ENCODE peak calls at places on chromosomes 16 and 17, in five cellular contexts. M, Y, V, J and X are unnamed samples.

GRCh38 chr17:67559381-67559966 is 158.3 kb upstream of the NOL11 start:
- DNase-seq in M (no peak), Y (peak; percentile 54), V (no peak), J (no peak), X (no peak)

GRCh38 chr16:2170080-2170479 is 14.5 kb downstream of the TRAF7 start:
- DNase-seq in M (no peak), Y (no peak), V (peak; percentile 95), J (no peak), X (no peak)

GRCh38 chr17:1535737-1536136 is 19.3 kb upstream of the INPP5K start:
- DNase-seq in M (no peak), Y (no peak), V (no peak), J (no peak), X (no peak)

GRCh38 chr17:75348386-75349012 is 57.0 kb downstream of the GRB2 start:
- DNase-seq in M (no peak), Y (no peak), V (no peak), J (no peak), X (no peak)

GRCh38 chr16:77657016-77657415 is 65.3 kb upstream of the NUDT7 start:
- DNase-seq in M (peak; percentile 35), Y (peak; percentile 92), V (no peak), J (no peak), X (no peak)

GRCh38 chr17:7313890-7314718 is 1.1 kb downstream of the GPS2 start:
- DNase-seq in M (no peak), Y (peak; percentile 67), V (no peak), J (no peak), X (no peak)

GRCh38 chr16:10594312-10594950 is 14.0 kb upstream of the EMP2 start:
- DNase-seq in M (no peak), Y (no peak), V (no peak), J (no peak), X (no peak)

GRCh38 chr17:3469529-3469928 is 2.1 kb downstream of the SPATA22 start:
- DNase-seq in M (no peak), Y (no peak), V (no peak), J (no peak), X (no peak)

GRCh38 chr17:27423651-27424050 is 32.6 kb upstream of the KSR1 start:
- DNase-seq in M (no peak), Y (no peak), V (no peak), J (no peak), X (no peak)

GRCh38 chr17:61426482-61427304 is 25.5 kb upstream of the TBX4 start:
- DNase-seq in M (no peak), Y (no peak), V (no peak), J (no peak), X (no peak)

GRCh38 chr16:18834873-18835272 is 33.5 kb upstream of the ARL6IP1 start:
- DNase-seq in M (no peak), Y (no peak), V (no peak), J (no peak), X (no peak)

GRCh38 chr17:2406903-2407790 is 6.3 kb upstream of the MNT start:
- DNase-seq in M (peak; percentile 79), Y (no peak), V (peak; percentile 84), J (peak; percentile 94), X (no peak)

GRCh38 chr16:82152641-82153094 is 17.4 kb downstream of the MPHOSPH6 start:
- DNase-seq in M (no peak), Y (peak; percentile 28), V (no peak), J (no peak), X (no peak)

GRCh38 chr17:75571197-75571884 is 16.3 kb upstream of the MYO15B start:
- DNase-seq in M (peak; percentile 21), Y (no peak), V (peak; percentile 21), J (no peak), X (peak; percentile 38)

GRCh38 chr16:31875112-31875803 is 1.7 kb downstream of the ZNF267 start:
- DNase-seq in M (peak; percentile 54), Y (peak; percentile 15), V (peak; percentile 26), J (peak; percentile 62), X (no peak)

GRCh38 chr16:86519649-86520316 is 9.5 kb downstream of the FOXF1 start:
- DNase-seq in M (peak; percentile 59), Y (peak; percentile 60), V (peak; percentile 65), J (peak; percentile 87), X (peak; percentile 31)

GRCh38 chr16:85514601-85515318 is 98.4 kb upstream of the GSE1 start:
- DNase-seq in M (peak; percentile 92), Y (peak; percentile 74), V (no peak), J (peak; percentile 95), X (no peak)

GRCh38 chr17:80866050-80866793 is 125.4 kb upstream of the CHMP6 start:
- DNase-seq in M (peak; percentile 71), Y (peak; percentile 62), V (peak; percentile 84), J (peak; percentile 77), X (peak; percentile 28)

GRCh38 chr17:19457830-19458271 is 46.8 kb downstream of the RNF112 start:
- DNase-seq in M (no peak), Y (peak; percentile 94), V (no peak), J (no peak), X (no peak)

GRCh38 chr16:68700120-68700519 is 37.0 kb upstream of the CDH1 start:
- DNase-seq in M (peak; percentile 55), Y (no peak), V (peak; percentile 47), J (peak; percentile 56), X (no peak)

GRCh38 chr16:9192746-9193145 is 101.3 kb downstream of the HAPSTR1 start:
- DNase-seq in M (no peak), Y (peak; percentile 56), V (no peak), J (no peak), X (no peak)

GRCh38 chr16:709651-710499 is 4.3 kb upstream of the FBXL16 start:
- DNase-seq in M (peak; percentile 85), Y (peak; percentile 89), V (no peak), J (peak; percentile 52), X (no peak)

GRCh38 chr17:30413109-30413508 is 34.4 kb downstream of the CPD start:
- DNase-seq in M (no peak), Y (no peak), V (peak; percentile 22), J (no peak), X (no peak)

GRCh38 chr16:79756571-79756970 is 156.0 kb upstream of the MAF start:
- DNase-seq in M (no peak), Y (no peak), V (no peak), J (no peak), X (no peak)

GRCh38 chr17:55883112-55883511 is 132.3 kb downstream of the PCTP start:
- DNase-seq in M (no peak), Y (peak; percentile 41), V (no peak), J (no peak), X (no peak)

GRCh38 chr16:77332792-77333191 is 102.0 kb downstream of the ADAMTS18 start:
- DNase-seq in M (peak; percentile 66), Y (no peak), V (no peak), J (no peak), X (no peak)

GRCh38 chr17:79188679-79189078 is 114.1 kb downstream of the ENGASE start:
- DNase-seq in M (no peak), Y (no peak), V (no peak), J (no peak), X (no peak)

GRCh38 chr17:79185671-79186070 is 111.0 kb downstream of the ENGASE start:
- DNase-seq in M (no peak), Y (no peak), V (no peak), J (no peak), X (no peak)

GRCh38 chr17:79186406-79186805 is 111.8 kb downstream of the ENGASE start:
- DNase-seq in M (no peak), Y (no peak), V (no peak), J (no peak), X (no peak)

GRCh38 chr17:79188048-79188447 is 113.4 kb downstream of the ENGASE start:
- DNase-seq in M (peak; percentile 6), Y (peak; percentile 64), V (no peak), J (peak; percentile 14), X (no peak)

GRCh38 chr17:79187186-79187585 is 112.6 kb downstream of the ENGASE start:
- DNase-seq in M (no peak), Y (no peak), V (no peak), J (no peak), X (no peak)
- H3K27me3 ChIP-seq in M (peaks cover 67% of the 10 kb centered on the region), Y (no peaks in the 10 kb centered on the region), V (peaks cover 12% of the 10 kb centered on the region), J (peaks cover 70% of the 10 kb centered on the region), X (no peaks in the 10 kb centered on the region)

GRCh38 chr17:77750427-77751043 is 208.0 kb upstream of the TNRC6C start:
- DNase-seq in M (no peak), Y (no peak), V (no peak), J (no peak), X (no peak)
- H3K27me3 ChIP-seq in M (no peaks in the 10 kb centered on the region), Y (no peaks in the 10 kb centered on the region), V (no peaks in the 10 kb centered on the region), J (peaks cover 36% of the 10 kb centered on the region), X (no peaks in the 10 kb centered on the region)

GRCh38 chr17:48961516-48962233 is 6.7 kb downstream of the GIP start:
- DNase-seq in M (peak; percentile 66), Y (peak; percentile 77), V (peak; percentile 40), J (peak; percentile 59), X (no peak)

GRCh38 chr17:48960834-48961515 is 7.4 kb downstream of the GIP start:
- DNase-seq in M (no peak), Y (peak; percentile 46), V (no peak), J (peak; percentile 44), X (no peak)
- H3K27me3 ChIP-seq in M (no peaks in the 10 kb centered on the region), Y (no peaks in the 10 kb centered on the region), V (no peaks in the 10 kb centered on the region), J (no peaks in the 10 kb centered on the region), X (peaks cover 7% of the 10 kb centered on the region)

GRCh38 chr17:48639982-48640857 is 14.1 kb upstream of the HOXB9 start:
- DNase-seq in M (no peak), Y (no peak), V (no peak), J (no peak), X (no peak)
- H3K27me3 ChIP-seq in M (peaks cover 100% of the 10 kb centered on the region), Y (peaks cover 82% of the 10 kb centered on the region), V (peaks cover 78% of the 10 kb centered on the region), J (peaks cover 96% of the 10 kb centered on the region), X (peaks cover 48% of the 10 kb centered on the region)

GRCh38 chr17:82380860-82381702 is 9.5 kb downstream of the UTS2R start:
- DNase-seq in M (peak; percentile 11), Y (no peak), V (no peak), J (peak; percentile 38), X (no peak)
- H3K27me3 ChIP-seq in M (peaks cover 10% of the 10 kb centered on the region), Y (no peaks in the 10 kb centered on the region), V (peaks cover under 1% of the 10 kb centered on the region), J (peaks cover 20% of the 10 kb centered on the region), X (no peaks in the 10 kb centered on the region)

GRCh38 chr17:45935197-45935709 is 40.9 kb downstream of the MAPT start:
- DNase-seq in M (no peak), Y (no peak), V (no peak), J (no peak), X (no peak)

GRCh38 chr17:45934044-45934979 is 40.0 kb downstream of the MAPT start:
- DNase-seq in M (no peak), Y (no peak), V (no peak), J (no peak), X (no peak)

GRCh38 chr17:45936610-45937009 is 42.3 kb downstream of the MAPT start:
- DNase-seq in M (no peak), Y (no peak), V (no peak), J (no peak), X (no peak)

GRCh38 chr17:45939398-45939797 is 45.0 kb downstream of the MAPT start:
- DNase-seq in M (no peak), Y (no peak), V (no peak), J (no peak), X (no peak)

GRCh38 chr17:45935710-45936509 is 41.6 kb downstream of the MAPT start:
- DNase-seq in M (no peak), Y (no peak), V (no peak), J (no peak), X (no peak)
- H3K27me3 ChIP-seq in M (peaks cover 4% of the 10 kb centered on the region), Y (no peaks in the 10 kb centered on the region), V (peaks cover 5% of the 10 kb centered on the region), J (peaks cover 37% of the 10 kb centered on the region), X (no peaks in the 10 kb centered on the region)